ENCODE peak calls at places on chromosomes 4 and X, in nine cellular contexts. A is AG09319, J is coronary artery, P is ureter, T is mucosa of descending colon, U is H7, L is DMS153, R is SK-N-SH, C is islet precursor cell. F is an unnamed sample.

GRCh38 chr4:54322817-54323417 is 93.8 kb downstream of the PDGFRA start:
- DNase-seq in A (peak), J (no peak), P (peak), T (peak), U (peak), L (peak), R (peak), C (peak), F (no peak)

GRCh38 chr4:7868430-7868775 is 71.3 kb downstream of the AFAP1 start:
- DNase-seq in A (no peak), J (no peak), P (no peak), T (no peak), U (no peak), L (no peak), R (no peak), C (peak), F (no peak)

GRCh38 chrX:68685722-68686683 is 38.5 kb downstream of the STARD8 start:
- DNase-seq in A (no peak), J (no peak), P (no peak), T (peak), U (peak), L (no peak), R (peak), C (peak), F (peak)

GRCh38 chrX:139828830-139829229 is 104.0 kb downstream of the ATP11C start:
- DNase-seq in A (no peak), J (no peak), P (no peak), T (no peak), U (no peak), L (no peak), R (peak), C (no peak), F (no peak)

GRCh38 chrX:54358424-54359211 is 772 bp upstream of the WNK3 start:
- DNase-seq in A (no peak), J (peak), P (peak), T (peak), U (peak), L (peak), R (peak), C (peak), F (peak)

GRCh38 chr4:56215901-56216300 is 171.4 kb downstream of the AASDH start:
- DNase-seq in A (no peak), J (no peak), P (no peak), T (peak), U (peak), L (no peak), R (peak), C (peak), F (peak)

GRCh38 chr4:5220028-5220427 is 168.7 kb downstream of the STK32B start:
- DNase-seq in A (no peak), J (no peak), P (no peak), T (no peak), U (peak), L (no peak), R (no peak), C (no peak), F (no peak)

GRCh38 chrX:65635371-65635770 is 32.1 kb upstream of the MSN start:
- DNase-seq in A (no peak), J (no peak), P (no peak), T (peak), U (no peak), L (no peak), R (no peak), C (no peak), F (peak)

GRCh38 chr4:45987858-45988257 is 136.0 kb downstream of the GABRG1 start:
- DNase-seq in A (no peak), J (no peak), P (no peak), T (no peak), U (no peak), L (no peak), R (no peak), C (no peak), F (no peak)

GRCh38 chrX:128973033-128973432 is 550.3 kb downstream of the SMARCA1 start:
- DNase-seq in A (no peak), J (no peak), P (no peak), T (no peak), U (no peak), L (no peak), R (no peak), C (no peak), F (no peak)

GRCh38 chrX:107450823-107451509 is 1.5 kb downstream of the FRMPD3 start:
- DNase-seq in A (no peak), J (no peak), P (no peak), T (peak), U (peak), L (no peak), R (no peak), C (peak), F (no peak)

GRCh38 chrX:23888887-23889501 is 18.7 kb downstream of the APOO start:
- DNase-seq in A (no peak), J (no peak), P (no peak), T (no peak), U (no peak), L (no peak), R (no peak), C (no peak), F (no peak)